ENCODE peak calls at places on chromosome 13, in eight cellular contexts. One of them, this sample, is unnamed.

GRCh38 chr13:34078334-34078999 is 260.5 kb downstream of the RFC3 start:
- DNase-seq in body of pancreas: no peak
- DNase-seq in brain microvascular endothelial cell: no peak
- DNase-seq in GM23338: peak; percentile 4
- DNase-seq in K562: no peak
- DNase-seq in cardiac muscle cell: no peak
- DNase-seq in breast epithelium: no peak
- DNase-seq in heart right ventricle: no peak
- DNase-seq in this sample: no peak

GRCh38 chr13:27044837-27045570 is 126.6 kb downstream of the USP12 start:
- DNase-seq in body of pancreas: no peak
- DNase-seq in brain microvascular endothelial cell: no peak
- DNase-seq in GM23338: no peak
- DNase-seq in K562: no peak
- DNase-seq in cardiac muscle cell: no peak
- DNase-seq in breast epithelium: no peak
- DNase-seq in heart right ventricle: no peak
- DNase-seq in this sample: no peak

GRCh38 chr13:85367887-85368286 is 431.3 kb downstream of the SLITRK6 start:
- DNase-seq in body of pancreas: no peak
- DNase-seq in brain microvascular endothelial cell: peak; percentile 74
- DNase-seq in GM23338: no peak
- DNase-seq in K562: no peak
- DNase-seq in cardiac muscle cell: no peak
- DNase-seq in breast epithelium: no peak
- DNase-seq in heart right ventricle: no peak
- DNase-seq in this sample: no peak

GRCh38 chr13:31945202-31945978 is 86.2 kb upstream of the FRY start:
- DNase-seq in body of pancreas: peak; percentile 85
- DNase-seq in brain microvascular endothelial cell: peak; percentile 60
- DNase-seq in GM23338: peak; percentile 66
- DNase-seq in K562: no peak
- DNase-seq in cardiac muscle cell: peak; percentile 46
- DNase-seq in breast epithelium: peak; percentile 58
- DNase-seq in heart right ventricle: peak; percentile 54
- DNase-seq in this sample: peak; percentile 59

GRCh38 chr13:83780201-83780600 is 102.1 kb downstream of the SLITRK1 start:
- DNase-seq in body of pancreas: peak; percentile 5
- DNase-seq in brain microvascular endothelial cell: peak; percentile 47
- DNase-seq in GM23338: peak; percentile 82
- DNase-seq in K562: peak; percentile 4
- DNase-seq in cardiac muscle cell: peak; percentile 2
- DNase-seq in breast epithelium: no peak
- DNase-seq in heart right ventricle: no peak
- DNase-seq in this sample: no peak

GRCh38 chr13:114285166-114285808 is 3.9 kb downstream of the UPF3A start:
- DNase-seq in body of pancreas: no peak
- DNase-seq in brain microvascular endothelial cell: no peak
- DNase-seq in GM23338: no peak
- DNase-seq in K562: no peak
- DNase-seq in cardiac muscle cell: no peak
- DNase-seq in breast epithelium: no peak
- DNase-seq in heart right ventricle: no peak
- DNase-seq in this sample: no peak

GRCh38 chr13:24605923-24606372 is 74.3 kb upstream of the ATP12A start:
- DNase-seq in body of pancreas: no peak
- DNase-seq in brain microvascular endothelial cell: peak; percentile 18
- DNase-seq in GM23338: peak; percentile 56
- DNase-seq in K562: no peak
- DNase-seq in cardiac muscle cell: no peak
- DNase-seq in breast epithelium: no peak
- DNase-seq in heart right ventricle: no peak
- DNase-seq in this sample: no peak

GRCh38 chr13:111324736-111325135 is 4.3 kb downstream of the TEX29 start:
- DNase-seq in body of pancreas: no peak
- DNase-seq in brain microvascular endothelial cell: no peak
- DNase-seq in GM23338: no peak
- DNase-seq in K562: no peak
- DNase-seq in cardiac muscle cell: no peak
- DNase-seq in breast epithelium: no peak
- DNase-seq in heart right ventricle: no peak
- DNase-seq in this sample: no peak

GRCh38 chr13:50631041-50631440 is 212.5 kb downstream of the DLEU7 start:
- DNase-seq in body of pancreas: no peak
- DNase-seq in brain microvascular endothelial cell: no peak
- DNase-seq in GM23338: no peak
- DNase-seq in K562: no peak
- DNase-seq in cardiac muscle cell: no peak
- DNase-seq in breast epithelium: no peak
- DNase-seq in heart right ventricle: no peak
- DNase-seq in this sample: no peak

GRCh38 chr13:104011505-104012270 is 945.5 kb upstream of the SLC10A2 start:
- DNase-seq in body of pancreas: peak; percentile 44
- DNase-seq in brain microvascular endothelial cell: no peak
- DNase-seq in GM23338: peak; percentile 13
- DNase-seq in K562: no peak
- DNase-seq in cardiac muscle cell: peak; percentile 10
- DNase-seq in breast epithelium: no peak
- DNase-seq in heart right ventricle: no peak
- DNase-seq in this sample: peak; percentile 63

GRCh38 chr13:95115525-95115924 is 185.7 kb downstream of the ABCC4 start:
- DNase-seq in body of pancreas: no peak
- DNase-seq in brain microvascular endothelial cell: peak; percentile 24
- DNase-seq in GM23338: no peak
- DNase-seq in K562: no peak
- DNase-seq in cardiac muscle cell: no peak
- DNase-seq in breast epithelium: no peak
- DNase-seq in heart right ventricle: no peak
- DNase-seq in this sample: no peak

GRCh38 chr13:60758637-60759036 is 361.6 kb downstream of the TDRD3 start:
- DNase-seq in body of pancreas: no peak
- DNase-seq in brain microvascular endothelial cell: no peak
- DNase-seq in GM23338: no peak
- DNase-seq in K562: no peak
- DNase-seq in cardiac muscle cell: no peak
- DNase-seq in breast epithelium: no peak
- DNase-seq in heart right ventricle: no peak
- DNase-seq in this sample: no peak

GRCh38 chr13:99686157-99686572 is 184.9 kb downstream of the TM9SF2 start:
- DNase-seq in body of pancreas: peak; percentile 62
- DNase-seq in brain microvascular endothelial cell: peak; percentile 64
- DNase-seq in GM23338: peak; percentile 52
- DNase-seq in K562: peak; percentile 23
- DNase-seq in cardiac muscle cell: peak; percentile 84
- DNase-seq in breast epithelium: no peak
- DNase-seq in heart right ventricle: peak; percentile 40
- DNase-seq in this sample: no peak

GRCh38 chr13:30792257-30793000 is 57.1 kb downstream of the ALOX5AP start:
- DNase-seq in body of pancreas: peak; percentile 82
- DNase-seq in brain microvascular endothelial cell: peak; percentile 93
- DNase-seq in GM23338: peak; percentile 20
- DNase-seq in K562: no peak
- DNase-seq in cardiac muscle cell: no peak
- DNase-seq in breast epithelium: peak; percentile 91
- DNase-seq in heart right ventricle: peak; percentile 56
- DNase-seq in this sample: peak; percentile 25

GRCh38 chr13:57824121-57824520 is 192.6 kb downstream of the PCDH17 start:
- DNase-seq in body of pancreas: no peak
- DNase-seq in brain microvascular endothelial cell: no peak
- DNase-seq in GM23338: no peak
- DNase-seq in K562: no peak
- DNase-seq in cardiac muscle cell: peak; percentile 21
- DNase-seq in breast epithelium: no peak
- DNase-seq in heart right ventricle: no peak
- DNase-seq in this sample: no peak

GRCh38 chr13:94233401-94233800 is 246.1 kb downstream of the DCT start:
- DNase-seq in body of pancreas: peak; percentile 17
- DNase-seq in brain microvascular endothelial cell: peak; percentile 96
- DNase-seq in GM23338: no peak
- DNase-seq in K562: no peak
- DNase-seq in cardiac muscle cell: no peak
- DNase-seq in breast epithelium: no peak
- DNase-seq in heart right ventricle: peak; percentile 7
- DNase-seq in this sample: peak; percentile 28

GRCh38 chr13:46668302-46668720 is 115.3 kb downstream of the LRCH1 start:
- DNase-seq in body of pancreas: peak; percentile 47
- DNase-seq in brain microvascular endothelial cell: peak; percentile 83
- DNase-seq in GM23338: no peak
- DNase-seq in K562: no peak
- DNase-seq in cardiac muscle cell: no peak
- DNase-seq in breast epithelium: no peak
- DNase-seq in heart right ventricle: peak; percentile 65
- DNase-seq in this sample: peak; percentile 12

GRCh38 chr13:112741185-112741755 is 51.4 kb downstream of the ATP11A start:
- DNase-seq in body of pancreas: no peak
- DNase-seq in brain microvascular endothelial cell: no peak
- DNase-seq in GM23338: no peak
- DNase-seq in K562: no peak
- DNase-seq in cardiac muscle cell: no peak
- DNase-seq in breast epithelium: no peak
- DNase-seq in heart right ventricle: no peak
- DNase-seq in this sample: no peak
- H3K27ac ChIP-seq in body of pancreas: peak overlapping the region; percentile 28
- H3K27ac ChIP-seq in brain microvascular endothelial cell: peak overlapping the region; percentile 53
- H3K27ac ChIP-seq in GM23338: peak overlapping the region; percentile 20
- H3K27ac ChIP-seq in K562: peak overlapping the region; percentile 64
- H3K27ac ChIP-seq in cardiac muscle cell: peak overlapping the region; percentile 73
- H3K27ac ChIP-seq in breast epithelium: peak overlapping the region; percentile 77
- H3K27ac ChIP-seq in heart right ventricle: peak overlapping the region; percentile 77
- H3K27ac ChIP-seq in this sample: peak overlapping the region; percentile 79

GRCh38 chr13:21176195-21176981 is at the start of the genes MRPL57 and SKA3:
- DNase-seq in body of pancreas: peak; percentile 93
- DNase-seq in brain microvascular endothelial cell: peak; percentile 86
- DNase-seq in GM23338: peak; percentile 96
- DNase-seq in K562: peak; percentile 86
- DNase-seq in cardiac muscle cell: peak; percentile 96
- DNase-seq in breast epithelium: peak; percentile 87
- DNase-seq in heart right ventricle: peak; percentile 90
- DNase-seq in this sample: peak; percentile 83
- TF ChIP-seq CTCF in body of pancreas: peak; percentile 43
- TF ChIP-seq CTCF in brain microvascular endothelial cell: peak; percentile 4
- TF ChIP-seq CTCF in GM23338: no peak
- TF ChIP-seq CTCF in K562: peak; percentile 37
- TF ChIP-seq CTCF in cardiac muscle cell: no peak
- TF ChIP-seq CTCF in breast epithelium: peak; percentile 33
- TF ChIP-seq CTCF in heart right ventricle: peak; percentile 23
- TF ChIP-seq CTCF in this sample: peak; percentile 10

DNA sequence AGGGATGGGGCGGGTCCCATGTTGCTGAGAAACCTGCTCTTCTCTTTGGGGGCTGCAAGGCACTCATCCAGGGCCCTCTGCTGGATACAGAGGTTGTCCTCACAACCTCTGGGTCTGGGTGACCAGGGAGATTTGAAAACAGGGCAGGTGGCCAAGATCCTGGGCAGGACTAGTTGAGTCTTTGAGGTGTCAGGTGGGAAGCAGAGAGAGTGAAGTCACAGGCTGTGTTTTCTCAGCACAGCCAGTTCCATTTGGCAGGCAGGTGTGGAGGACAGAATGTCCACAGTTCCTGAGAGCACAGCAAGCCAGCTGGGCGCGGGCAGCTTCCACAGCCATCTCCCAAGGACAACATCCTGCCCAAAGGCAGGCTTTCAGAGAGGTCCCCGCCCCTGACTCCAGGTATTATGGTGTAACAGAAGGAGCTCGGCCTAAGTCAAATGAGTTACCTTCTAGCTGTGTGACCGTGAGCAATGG is 118.8 kb downstream of the NUFIP1 start:
- DNase-seq in body of pancreas: peak; percentile 99
- DNase-seq in brain microvascular endothelial cell: no peak
- DNase-seq in GM23338: no peak
- DNase-seq in K562: no peak
- DNase-seq in cardiac muscle cell: no peak
- DNase-seq in breast epithelium: peak; percentile 92
- DNase-seq in heart right ventricle: peak; percentile 32
- DNase-seq in this sample: peak; percentile 98
- H3K27ac ChIP-seq in body of pancreas: peak overlapping the region; percentile 86
- H3K27ac ChIP-seq in brain microvascular endothelial cell: no peak overlapping the region
- H3K27ac ChIP-seq in GM23338: no peak overlapping the region
- H3K27ac ChIP-seq in K562: no peak overlapping the region
- H3K27ac ChIP-seq in cardiac muscle cell: no peak overlapping the region
- H3K27ac ChIP-seq in breast epithelium: peak overlapping the region; percentile 26
- H3K27ac ChIP-seq in heart right ventricle: no peak overlapping the region
- H3K27ac ChIP-seq in this sample: peak overlapping the region; percentile 86

GRCh38 chr13:102400619-102401125 is 1.2 kb downstream of the FGF14 start:
- DNase-seq in body of pancreas: peak; percentile 33
- DNase-seq in brain microvascular endothelial cell: no peak
- DNase-seq in GM23338: peak; percentile 45
- DNase-seq in K562: no peak
- DNase-seq in cardiac muscle cell: no peak
- DNase-seq in breast epithelium: no peak
- DNase-seq in heart right ventricle: no peak
- DNase-seq in this sample: no peak

GRCh38 chr13:102401305-102401704 is 543 bp downstream of the FGF14 start:
- DNase-seq in body of pancreas: no peak
- DNase-seq in brain microvascular endothelial cell: no peak
- DNase-seq in GM23338: no peak
- DNase-seq in K562: no peak
- DNase-seq in cardiac muscle cell: no peak
- DNase-seq in breast epithelium: no peak
- DNase-seq in heart right ventricle: no peak
- DNase-seq in this sample: no peak

GRCh38 chr13:102402292-102402691 is 444 bp upstream of the FGF14 start:
- DNase-seq in body of pancreas: peak; percentile 38
- DNase-seq in brain microvascular endothelial cell: no peak
- DNase-seq in GM23338: peak; percentile 91
- DNase-seq in K562: no peak
- DNase-seq in cardiac muscle cell: peak; percentile 23
- DNase-seq in breast epithelium: no peak
- DNase-seq in heart right ventricle: peak; percentile 42
- DNase-seq in this sample: no peak

GRCh38 chr13:102401755-102402154 is at the start of gene FGF14:
- DNase-seq in body of pancreas: no peak
- DNase-seq in brain microvascular endothelial cell: no peak
- DNase-seq in GM23338: no peak
- DNase-seq in K562: no peak
- DNase-seq in cardiac muscle cell: no peak
- DNase-seq in breast epithelium: no peak
- DNase-seq in heart right ventricle: no peak
- DNase-seq in this sample: no peak

DNA sequence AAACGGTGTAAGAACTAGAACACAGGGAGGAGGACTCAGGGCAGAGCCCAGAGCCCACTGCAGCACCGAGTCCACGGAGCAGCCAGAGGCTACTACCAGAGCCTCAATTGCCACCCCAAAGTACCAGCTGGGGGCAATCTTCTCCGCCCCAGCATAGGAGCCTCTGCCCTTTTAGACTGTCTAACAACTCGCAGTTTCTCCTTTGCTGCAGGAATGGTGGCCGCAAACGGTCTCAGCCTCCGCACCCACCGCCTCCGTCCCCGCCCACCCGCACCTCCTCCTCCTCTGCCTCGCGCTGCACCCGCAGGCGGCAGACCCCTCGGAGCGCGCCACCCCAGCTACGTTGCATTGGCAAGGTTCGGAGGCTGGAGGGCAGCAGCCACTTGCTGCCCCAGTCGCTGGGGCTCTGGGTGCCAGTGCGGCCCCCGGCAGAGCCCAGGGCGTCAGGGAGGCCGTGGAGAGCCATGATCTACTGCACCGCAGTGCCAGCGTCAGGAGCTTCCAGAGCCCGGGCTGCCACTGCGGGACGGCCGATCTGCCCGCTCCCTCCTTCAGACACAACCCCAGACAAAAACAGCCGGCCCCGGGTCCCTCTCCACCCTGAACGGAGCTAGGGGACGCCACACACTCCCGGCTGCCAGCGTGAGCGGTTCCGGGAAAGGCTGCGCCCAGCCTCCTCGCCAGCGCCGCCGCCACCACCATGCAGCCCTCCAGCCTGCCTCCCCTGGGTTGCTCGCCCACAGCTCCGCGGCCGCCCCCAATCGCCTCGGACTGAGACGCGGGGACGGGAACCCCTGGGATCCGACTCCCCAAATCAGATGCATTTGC is 1.8 kb downstream of the FGF14 start:
- DNase-seq in body of pancreas: peak; percentile 11
- DNase-seq in brain microvascular endothelial cell: no peak
- DNase-seq in GM23338: peak; percentile 55
- DNase-seq in K562: no peak
- DNase-seq in cardiac muscle cell: peak; percentile 9
- DNase-seq in breast epithelium: no peak
- DNase-seq in heart right ventricle: no peak
- DNase-seq in this sample: no peak
- TF ChIP-seq CTCF in body of pancreas: no peak
- TF ChIP-seq CTCF in brain microvascular endothelial cell: peak; percentile 23
- TF ChIP-seq CTCF in GM23338: peak; percentile 18
- TF ChIP-seq CTCF in K562: no peak
- TF ChIP-seq CTCF in cardiac muscle cell: no peak
- TF ChIP-seq CTCF in breast epithelium: no peak
- TF ChIP-seq CTCF in heart right ventricle: peak; percentile 21
- TF ChIP-seq CTCF in this sample: no peak